ENCODE peak calls at places on chromosomes 3 and 15, in six cellular contexts. One of them, this sample, is unnamed. For H3K9me3 and H3K4me1, the result is how much of the 10 kb centered on the place peaks cover.

GRCh38 chr3:85710490-85710889 is 751.7 kb downstream of the CADM2 start:
- DNase-seq in kidney: no peak
- DNase-seq in mucosa of descending colon: no peak
- DNase-seq in upper lobe of left lung: no peak
- DNase-seq in HCT116: no peak
- DNase-seq in ovary: no peak
- DNase-seq in this sample: no peak

GRCh38 chr15:25088261-25088790 is 133.5 kb downstream of the SNRPN start:
- DNase-seq in HCT116: no peak
- DNase-seq in ovary: no peak
- DNase-seq in kidney: no peak
- DNase-seq in mucosa of descending colon: no peak
- DNase-seq in upper lobe of left lung: no peak
- DNase-seq in this sample: no peak

GRCh38 chr15:78551902-78552301 is 11.7 kb downstream of the PSMA4 start:
- DNase-seq in mucosa of descending colon: no peak
- DNase-seq in HCT116: no peak
- DNase-seq in kidney: no peak
- DNase-seq in ovary: no peak
- DNase-seq in upper lobe of left lung: no peak
- DNase-seq in this sample: no peak

GRCh38 chr15:66097151-66098018 is 156.2 kb downstream of the MEGF11 start:
- DNase-seq in upper lobe of left lung: no peak
- DNase-seq in HCT116: no peak
- DNase-seq in ovary: no peak
- DNase-seq in kidney: no peak
- DNase-seq in mucosa of descending colon: no peak
- DNase-seq in this sample: peak

GRCh38 chr3:42906085-42906904 is at the start of gene ZNF662:
- DNase-seq in upper lobe of left lung: peak
- DNase-seq in HCT116: no peak
- DNase-seq in kidney: peak
- DNase-seq in mucosa of descending colon: peak
- DNase-seq in ovary: peak
- DNase-seq in this sample: no peak

GRCh38 chr3:76403556-76403955 is 618.2 kb upstream of the ZNF717 start:
- DNase-seq in kidney: no peak
- DNase-seq in ovary: no peak
- DNase-seq in upper lobe of left lung: no peak
- DNase-seq in HCT116: no peak
- DNase-seq in mucosa of descending colon: no peak
- DNase-seq in this sample: no peak

GRCh38 chr3:17935217-17935616 is 192.8 kb upstream of the TBC1D5 start:
- DNase-seq in kidney: no peak
- DNase-seq in upper lobe of left lung: no peak
- DNase-seq in ovary: no peak
- DNase-seq in HCT116: no peak
- DNase-seq in mucosa of descending colon: no peak
- DNase-seq in this sample: no peak

GRCh38 chr15:85620321-85621044 is 174.2 kb downstream of the KLHL25 start:
- DNase-seq in kidney: no peak
- DNase-seq in mucosa of descending colon: no peak
- DNase-seq in upper lobe of left lung: no peak
- DNase-seq in ovary: no peak
- DNase-seq in HCT116: no peak
- DNase-seq in this sample: no peak

GRCh38 chr15:81031203-81031602 is 30.5 kb downstream of the TLNRD1 start:
- DNase-seq in kidney: no peak
- DNase-seq in mucosa of descending colon: no peak
- DNase-seq in ovary: no peak
- DNase-seq in upper lobe of left lung: no peak
- DNase-seq in HCT116: no peak
- DNase-seq in this sample: no peak

GRCh38 chr3:49611291-49611690 is 57.0 kb downstream of the BSN start:
- DNase-seq in upper lobe of left lung: no peak
- DNase-seq in mucosa of descending colon: no peak
- DNase-seq in kidney: no peak
- DNase-seq in HCT116: no peak
- DNase-seq in ovary: no peak
- DNase-seq in this sample: no peak

GRCh38 chr3:72679540-72680198 is 168.6 kb downstream of the SHQ1 start:
- DNase-seq in ovary: no peak
- DNase-seq in kidney: no peak
- DNase-seq in HCT116: no peak
- DNase-seq in upper lobe of left lung: no peak
- DNase-seq in mucosa of descending colon: no peak
- DNase-seq in this sample: no peak

GRCh38 chr3:9071982-9072666 is 108.9 kb upstream of the RAD18 start:
- DNase-seq in HCT116: no peak
- DNase-seq in ovary: no peak
- DNase-seq in kidney: no peak
- DNase-seq in upper lobe of left lung: no peak
- DNase-seq in mucosa of descending colon: no peak
- DNase-seq in this sample: no peak

GRCh38 chr15:73986055-73986775 is 5.9 kb downstream of the STOML1 start:
- DNase-seq in HCT116: no peak
- DNase-seq in upper lobe of left lung: no peak
- DNase-seq in mucosa of descending colon: no peak
- DNase-seq in kidney: no peak
- DNase-seq in ovary: no peak
- DNase-seq in this sample: no peak

GRCh38 chr3:39639344-39640236 is 169.8 kb upstream of the MYRIP start:
- DNase-seq in ovary: no peak
- DNase-seq in upper lobe of left lung: peak
- DNase-seq in HCT116: peak
- DNase-seq in kidney: no peak
- DNase-seq in mucosa of descending colon: no peak
- DNase-seq in this sample: peak

GRCh38 chr15:31223478-31224350 is 102.9 kb upstream of the KLF13 start:
- DNase-seq in ovary: no peak
- DNase-seq in kidney: peak
- DNase-seq in upper lobe of left lung: peak
- DNase-seq in mucosa of descending colon: no peak
- DNase-seq in HCT116: no peak
- DNase-seq in this sample: no peak

GRCh38 chr3:127612966-127613365 is 14.8 kb downstream of the MCM2 start:
- DNase-seq in upper lobe of left lung: peak
- DNase-seq in HCT116: no peak
- DNase-seq in ovary: no peak
- DNase-seq in kidney: peak
- DNase-seq in mucosa of descending colon: no peak
- DNase-seq in this sample: peak

GRCh38 chr3:165640970-165641369 is 196.3 kb downstream of the BCHE start:
- DNase-seq in upper lobe of left lung: no peak
- DNase-seq in mucosa of descending colon: no peak
- DNase-seq in ovary: no peak
- DNase-seq in kidney: no peak
- DNase-seq in HCT116: no peak
- DNase-seq in this sample: no peak

GRCh38 chr15:64981812-64982431 is 7.8 kb downstream of the SPG21 start:
- DNase-seq in ovary: no peak
- DNase-seq in mucosa of descending colon: no peak
- DNase-seq in upper lobe of left lung: no peak
- DNase-seq in kidney: no peak
- DNase-seq in HCT116: no peak
- DNase-seq in this sample: no peak

DNA sequence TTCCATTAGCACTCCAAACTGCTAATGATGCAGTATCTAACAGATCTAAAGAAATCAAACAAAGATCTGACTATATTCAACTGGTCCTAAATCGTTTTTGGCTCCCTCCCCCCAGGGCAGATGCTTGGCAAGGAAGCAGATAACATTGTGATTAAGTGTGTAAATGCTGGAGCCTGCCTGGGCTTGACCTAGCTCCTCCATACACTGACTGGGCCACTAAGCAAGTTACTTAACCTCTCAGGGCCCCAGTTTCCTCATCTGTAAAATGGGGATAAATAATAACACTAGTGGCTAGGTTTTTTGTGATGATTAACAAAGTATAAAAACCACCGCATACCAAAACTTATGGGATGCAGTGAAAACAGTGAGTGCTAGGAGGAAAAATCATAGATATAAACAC is 9.2 kb downstream of the EID1 start:
- DNase-seq in upper lobe of left lung: no peak
- DNase-seq in ovary: no peak
- DNase-seq in kidney: no peak
- DNase-seq in HCT116: no peak
- DNase-seq in mucosa of descending colon: no peak
- DNase-seq in this sample: no peak
- H3K9me3 ChIP-seq in upper lobe of left lung: under half
- H3K9me3 ChIP-seq in ovary: under half
- H3K9me3 ChIP-seq in kidney: under half
- H3K9me3 ChIP-seq in HCT116: under half
- H3K9me3 ChIP-seq in mucosa of descending colon: under half
- H3K9me3 ChIP-seq in this sample: under half

GRCh38 chr3:45978348-45978747 is 17.3 kb downstream of the FYCO1 start:
- DNase-seq in HCT116: no peak
- DNase-seq in upper lobe of left lung: peak
- DNase-seq in kidney: no peak
- DNase-seq in ovary: no peak
- DNase-seq in mucosa of descending colon: peak
- DNase-seq in this sample: no peak
- H3K4me1 ChIP-seq in HCT116: under half
- H3K4me1 ChIP-seq in upper lobe of left lung: under half
- H3K4me1 ChIP-seq in kidney: under half
- H3K4me1 ChIP-seq in ovary: under half
- H3K4me1 ChIP-seq in mucosa of descending colon: under half
- H3K4me1 ChIP-seq in this sample: under half

GRCh38 chr15:50959717-50960116 is 51.2 kb downstream of the AP4E1 start:
- DNase-seq in kidney: no peak
- DNase-seq in HCT116: no peak
- DNase-seq in upper lobe of left lung: no peak
- DNase-seq in ovary: no peak
- DNase-seq in mucosa of descending colon: no peak
- DNase-seq in this sample: no peak

GRCh38 chr15:50968353-50968752 is 59.9 kb downstream of the AP4E1 start:
- DNase-seq in ovary: no peak
- DNase-seq in upper lobe of left lung: no peak
- DNase-seq in HCT116: no peak
- DNase-seq in kidney: no peak
- DNase-seq in mucosa of descending colon: no peak
- DNase-seq in this sample: no peak

GRCh38 chr15:50964075-50964474 is 55.6 kb downstream of the AP4E1 start:
- DNase-seq in mucosa of descending colon: no peak
- DNase-seq in upper lobe of left lung: no peak
- DNase-seq in kidney: no peak
- DNase-seq in HCT116: no peak
- DNase-seq in ovary: no peak
- DNase-seq in this sample: no peak
- H3K9me3 ChIP-seq in mucosa of descending colon: under half
- H3K9me3 ChIP-seq in upper lobe of left lung: under half
- H3K9me3 ChIP-seq in kidney: under half
- H3K9me3 ChIP-seq in HCT116: under half
- H3K9me3 ChIP-seq in ovary: under half
- H3K9me3 ChIP-seq in this sample: under half

GRCh38 chr3:187040637-187041361 is 98.5 kb downstream of the RPL39L start:
- DNase-seq in HCT116: no peak
- DNase-seq in mucosa of descending colon: no peak
- DNase-seq in ovary: no peak
- DNase-seq in upper lobe of left lung: no peak
- DNase-seq in kidney: no peak
- DNase-seq in this sample: no peak

GRCh38 chr3:187039100-187039722 is 100.1 kb downstream of the RPL39L start:
- DNase-seq in upper lobe of left lung: no peak
- DNase-seq in kidney: no peak
- DNase-seq in ovary: no peak
- DNase-seq in HCT116: no peak
- DNase-seq in mucosa of descending colon: no peak
- DNase-seq in this sample: no peak

GRCh38 chr3:187041362-187042061 is 97.8 kb downstream of the RPL39L start:
- DNase-seq in HCT116: no peak
- DNase-seq in mucosa of descending colon: no peak
- DNase-seq in kidney: no peak
- DNase-seq in upper lobe of left lung: no peak
- DNase-seq in ovary: no peak
- DNase-seq in this sample: no peak

GRCh38 chr3:187042062-187042745 is 97.1 kb downstream of the RPL39L start:
- DNase-seq in kidney: no peak
- DNase-seq in HCT116: no peak
- DNase-seq in mucosa of descending colon: no peak
- DNase-seq in upper lobe of left lung: no peak
- DNase-seq in ovary: no peak
- DNase-seq in this sample: no peak

GRCh38 chr3:187039723-187040414 is 99.4 kb downstream of the RPL39L start:
- DNase-seq in HCT116: no peak
- DNase-seq in mucosa of descending colon: peak
- DNase-seq in kidney: no peak
- DNase-seq in upper lobe of left lung: no peak
- DNase-seq in ovary: no peak
- DNase-seq in this sample: no peak
- H3K4me1 ChIP-seq in HCT116: under half
- H3K4me1 ChIP-seq in mucosa of descending colon: under half
- H3K4me1 ChIP-seq in kidney: under half
- H3K4me1 ChIP-seq in upper lobe of left lung: under half
- H3K4me1 ChIP-seq in ovary: under half
- H3K4me1 ChIP-seq in this sample: under half

DNA sequence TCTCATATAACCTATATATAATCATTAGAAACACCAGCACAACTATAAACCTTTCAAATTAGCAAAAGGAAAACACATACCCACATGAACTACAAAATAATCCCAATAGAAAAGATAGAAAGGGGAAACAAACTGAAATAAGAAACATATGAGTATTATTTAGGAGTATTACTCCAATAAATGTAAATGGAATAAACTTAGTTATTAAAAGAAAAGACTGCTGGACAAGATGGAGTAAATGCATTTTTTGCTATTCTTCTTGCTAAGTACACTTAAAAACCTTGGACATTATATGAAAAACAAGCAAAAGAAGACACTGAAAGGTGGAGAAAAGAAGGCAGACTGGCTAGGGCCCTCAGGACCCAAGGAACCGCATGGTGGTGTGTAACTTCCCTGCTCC is 43.5 kb upstream of the ADAMTS17 start:
- DNase-seq in upper lobe of left lung: no peak
- DNase-seq in mucosa of descending colon: no peak
- DNase-seq in kidney: no peak
- DNase-seq in ovary: no peak
- DNase-seq in HCT116: no peak
- DNase-seq in this sample: no peak
- H3K9me3 ChIP-seq in upper lobe of left lung: under half
- H3K9me3 ChIP-seq in mucosa of descending colon: under half
- H3K9me3 ChIP-seq in kidney: under half
- H3K9me3 ChIP-seq in ovary: under half
- H3K9me3 ChIP-seq in HCT116: under half
- H3K9me3 ChIP-seq in this sample: under half

GRCh38 chr3:172203522-172204258 is 164.3 kb downstream of the FNDC3B start:
- DNase-seq in kidney: no peak
- DNase-seq in ovary: no peak
- DNase-seq in mucosa of descending colon: peak
- DNase-seq in HCT116: no peak
- DNase-seq in upper lobe of left lung: peak
- DNase-seq in this sample: no peak
- H3K4me1 ChIP-seq in kidney: under half
- H3K4me1 ChIP-seq in ovary: under half
- H3K4me1 ChIP-seq in mucosa of descending colon: under half
- H3K4me1 ChIP-seq in HCT116: under half
- H3K4me1 ChIP-seq in upper lobe of left lung: under half
- H3K4me1 ChIP-seq in this sample: under half

This sample was measured in RWPE2.